ENCODE peak calls at places on chromosomes 1 and 21, in eight cellular contexts. D is left ventricle myocardium inferior, E is uterus, B is mammary epithelial cell, N is fibroblast of lung, C is PC-9, A is cardiac muscle cell, H is GM23338. R is an unnamed sample.

GRCh38 chr1:169529068-169529642 is 43.4 kb upstream of the SLC19A2 start:
- DNase-seq in A (no peak), D (no peak), B (peak; percentile 95), E (no peak), C (peak; percentile 97), H (peak; percentile 95), N (peak; percentile 52), R (peak; percentile 71)

GRCh38 chr1:189275786-189276185 is 1201.9 kb downstream of the BRINP3 start:
- DNase-seq in H (no peak), A (no peak), B (no peak), E (no peak), C (no peak), N (peak; percentile 33), D (no peak), R (no peak)

GRCh38 chr21:37642493-37642892 is 273.8 kb downstream of the KCNJ6 start:
- DNase-seq in N (no peak), H (peak; percentile 85), A (peak; percentile 47), B (peak; percentile 36), C (peak; percentile 38), E (no peak), D (no peak), R (peak; percentile 72)

GRCh38 chr1:209354111-209354839 is 229.2 kb upstream of the CAMK1G start:
- DNase-seq in D (peak; percentile 58), A (peak; percentile 95), H (peak; percentile 96), E (peak; percentile 88), C (peak; percentile 78), B (peak; percentile 84), N (peak; percentile 90), R (peak; percentile 99)

GRCh38 chr1:18348354-18348753 is 132.4 kb upstream of the KLHDC7A start:
- DNase-seq in H (no peak), C (no peak), N (no peak), E (no peak), D (no peak), A (peak; percentile 10), B (no peak), R (no peak)

GRCh38 chr1:234881893-234882771 is 246.5 kb downstream of the TOMM20 start:
- DNase-seq in H (no peak), D (no peak), A (no peak), C (no peak), E (no peak), B (no peak), N (no peak), R (peak; percentile 39)

GRCh38 chr1:171664976-171665375 is 12.5 kb upstream of the MYOC start:
- DNase-seq in N (no peak), A (no peak), D (no peak), E (no peak), H (no peak), C (no peak), B (peak; percentile 14), R (no peak)

GRCh38 chr1:31401241-31401640 is 11.8 kb upstream of the SERINC2 start:
- DNase-seq in C (no peak), D (no peak), H (no peak), B (no peak), N (no peak), A (no peak), E (no peak), R (no peak)

GRCh38 chr1:29349871-29350491 is 113.7 kb downstream of the PTPRU start:
- DNase-seq in D (no peak), N (no peak), A (no peak), C (no peak), H (no peak), E (no peak), B (no peak), R (no peak)

GRCh38 chr1:207579436-207579799 is 65.5 kb upstream of the CR1L start:
- DNase-seq in N (peak; percentile 46), C (no peak), A (peak; percentile 61), D (no peak), H (peak; percentile 95), B (peak; percentile 54), E (no peak), R (peak; percentile 75)

GRCh38 chr1:171984850-171985485 is 143.7 kb downstream of the DNM3 start:
- DNase-seq in N (peak; percentile 40), B (no peak), E (no peak), A (peak; percentile 38), H (peak; percentile 72), D (no peak), C (peak; percentile 38), R (peak; percentile 54)

GRCh38 chr21:46118871-46119564 is 21.1 kb downstream of the COL6A2 start:
- DNase-seq in B (no peak), N (no peak), H (no peak), C (no peak), A (no peak), D (peak; percentile 12), E (peak; percentile 18), R (peak; percentile 0)

GRCh38 chr1:3788756-3789420 is 7.4 kb downstream of the LRRC47 start:
- DNase-seq in C (no peak), D (no peak), E (no peak), A (no peak), N (no peak), B (no peak), H (no peak), R (no peak)

GRCh38 chr1:56975446-56975845 is 9.6 kb upstream of the C8B start:
- DNase-seq in A (no peak), H (no peak), N (no peak), B (no peak), D (no peak), C (no peak), E (no peak), R (no peak)

GRCh38 chr1:17301767-17302166 is 6.2 kb upstream of the PADI4 start:
- DNase-seq in N (no peak), C (no peak), A (no peak), E (no peak), D (no peak), B (no peak), H (no peak), R (peak; percentile 30)

GRCh38 chr1:150621497-150622113 is 7.8 kb downstream of the ENSA start:
- DNase-seq in D (no peak), B (no peak), E (peak; percentile 68), N (peak; percentile 53), H (peak; percentile 76), C (no peak), A (peak; percentile 54), R (peak; percentile 24)

GRCh38 chr1:145425436-145426029 is at the start of gene NBPF20:
- DNase-seq in E (peak; percentile 67), N (peak; percentile 53), B (peak; percentile 79), C (peak; percentile 58), D (peak; percentile 80), A (peak; percentile 93), H (peak; percentile 94), R (peak; percentile 84)

GRCh38 chr1:167739752-167740151 is 18.0 kb downstream of the MPZL1 start:
- DNase-seq in B (no peak), C (no peak), N (no peak), A (no peak), H (no peak), D (no peak), E (no peak), R (no peak)

GRCh38 chr1:85681087-85681486 is 27.1 kb downstream of the ZNHIT6 start:
- DNase-seq in A (no peak), B (peak; percentile 61), N (peak; percentile 73), E (no peak), D (no peak), C (peak; percentile 69), H (no peak), R (no peak)

GRCh38 chr21:16116067-16116466 is 386.3 kb downstream of the USP25 start:
- DNase-seq in A (no peak), E (no peak), N (no peak), B (no peak), D (no peak), H (no peak), C (no peak), R (no peak)

GRCh38 chr1:31422505-31423319 is 9.7 kb downstream of the SERINC2 start:
- DNase-seq in N (peak; percentile 74), H (peak; percentile 83), D (peak; percentile 49), A (peak; percentile 77), E (peak; percentile 52), B (peak; percentile 95), C (peak; percentile 81), R (peak; percentile 92)

GRCh38 chr21:41133896-41134522 is 34.0 kb upstream of the BACE2 start:
- DNase-seq in D (no peak), A (peak; percentile 48), N (peak; percentile 52), H (peak; percentile 62), E (no peak), C (no peak), B (peak; percentile 23), R (peak; percentile 45)

GRCh38 chr1:23556661-23557470 is 2.4 kb downstream of the ID3 start:
- DNase-seq in H (peak; percentile 37), A (peak; percentile 26), E (no peak), B (peak; percentile 80), C (peak; percentile 85), D (no peak), N (peak; percentile 74), R (peak; percentile 58)

GRCh38 chr1:77280962-77281361 is 857 bp upstream of the AK5 start:
- DNase-seq in E (no peak), H (no peak), B (no peak), D (no peak), A (no peak), N (no peak), C (no peak), R (no peak)
- H3K4me3 ChIP-seq in E (no peak overlapping the region), H (peak overlapping the region; percentile 87), B (no peak overlapping the region), D (no peak overlapping the region), A (no peak overlapping the region), N (no peak overlapping the region), C (no peak overlapping the region), R (peak overlapping the region; percentile 77)

GRCh38 chr1:212670301-212670700 is 29.3 kb downstream of the BATF3 start:
- DNase-seq in A (no peak), N (no peak), C (no peak), E (no peak), H (no peak), B (no peak), D (no peak), R (no peak)
- H3K4me1 ChIP-seq in A (no peaks in the 10 kb centered on the region), N (peaks cover 19% of the 10 kb centered on the region), C (peaks cover 35% of the 10 kb centered on the region), E (peaks cover 7% of the 10 kb centered on the region), H (peaks cover 16% of the 10 kb centered on the region), B (peaks cover 22% of the 10 kb centered on the region), D (peaks cover 34% of the 10 kb centered on the region), R (peaks cover 39% of the 10 kb centered on the region)

DNA sequence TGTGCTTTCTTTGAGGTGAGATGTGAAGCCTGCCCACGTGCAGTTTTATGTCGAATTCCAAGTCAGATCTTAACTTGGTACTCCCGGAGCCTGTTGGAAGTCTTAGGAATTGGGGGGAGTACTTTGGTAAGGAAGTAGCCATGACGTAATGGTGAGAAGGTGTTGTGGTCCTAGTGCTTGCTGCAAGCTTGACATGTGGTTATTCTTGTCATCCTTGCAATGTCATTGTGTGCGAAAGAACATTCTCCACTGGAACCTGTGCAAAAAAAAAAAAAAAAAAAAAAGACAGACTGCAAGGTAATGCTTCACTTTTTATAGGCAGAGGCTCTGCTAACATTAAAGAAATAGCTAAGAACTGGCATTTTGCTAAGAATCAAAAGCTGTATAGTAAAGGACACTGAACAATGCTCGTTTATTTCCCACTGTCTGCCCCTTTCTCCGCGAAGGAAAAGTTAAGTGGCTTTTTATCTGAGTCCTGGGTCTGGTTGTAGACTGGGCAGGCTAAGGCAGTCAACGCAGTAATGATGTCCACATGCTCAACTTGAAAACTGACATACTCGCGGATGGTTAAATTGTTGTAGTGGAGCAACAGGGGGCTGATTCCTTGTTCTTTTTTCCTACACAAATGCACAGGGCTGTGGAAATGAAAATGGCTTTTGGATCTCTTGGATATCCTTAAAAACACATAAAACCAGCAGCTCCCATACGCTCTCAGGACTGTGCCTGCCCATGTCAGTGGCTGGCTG is 2.1 kb downstream of the KAZN start:
- DNase-seq in C (no peak), D (no peak), N (no peak), H (no peak), E (no peak), B (no peak), A (peak; percentile 46), R (no peak)
- H3K4me3 ChIP-seq in C (no peak overlapping the region), D (no peak overlapping the region), N (no peak overlapping the region), H (peak overlapping the region; percentile 94), E (no peak overlapping the region), B (no peak overlapping the region), A (peak overlapping the region; percentile 80), R (no peak overlapping the region)

GRCh38 chr1:162632743-162633326 is 571 bp downstream of the DDR2 start:
- DNase-seq in D (no peak), B (no peak), H (peak; percentile 23), C (no peak), N (peak; percentile 46), E (peak; percentile 42), A (no peak), R (peak; percentile 59)
- H3K4me1 ChIP-seq in D (peaks cover 61% of the 10 kb centered on the region), B (peaks cover 6% of the 10 kb centered on the region), H (peaks cover 12% of the 10 kb centered on the region), C (no peaks in the 10 kb centered on the region), N (peaks cover 23% of the 10 kb centered on the region), E (peaks cover 3% of the 10 kb centered on the region), A (peaks cover 22% of the 10 kb centered on the region), R (peaks cover 13% of the 10 kb centered on the region)

R was measured in SJCRH30.